ENCODE peak calls at places on chromosomes 2 and 18, in nine cellular contexts. One of them, this sample, is unnamed.
A peak's percentile ranks its signal among the peaks of the same experiment; 100 is the strongest.

GRCh38 chr2:120684691-120685402 is 50.8 kb upstream of the GLI2 start:
- DNase-seq in astrocyte: peak; percentile 65
- DNase-seq in sigmoid colon: peak; percentile 61
- DNase-seq in fibroblast of mammary gland: peak; percentile 72
- DNase-seq in progenitor cell of endocrine pancreas: no peak
- DNase-seq in Caco-2: no peak
- DNase-seq in GM20000: no peak
- DNase-seq in lower leg skin: no peak
- DNase-seq in NB4: no peak
- DNase-seq in this sample: no peak

GRCh38 chr2:6917071-6917760 is at the start of gene RNF144A:
- DNase-seq in astrocyte: no peak
- DNase-seq in sigmoid colon: peak; percentile 72
- DNase-seq in fibroblast of mammary gland: peak; percentile 44
- DNase-seq in progenitor cell of endocrine pancreas: peak; percentile 75
- DNase-seq in Caco-2: peak; percentile 76
- DNase-seq in GM20000: peak; percentile 95
- DNase-seq in lower leg skin: no peak
- DNase-seq in NB4: peak; percentile 69
- DNase-seq in this sample: peak; percentile 93

GRCh38 chr2:153622285-153622684 is 143.7 kb upstream of the RPRM start:
- DNase-seq in astrocyte: no peak
- DNase-seq in sigmoid colon: no peak
- DNase-seq in fibroblast of mammary gland: no peak
- DNase-seq in progenitor cell of endocrine pancreas: no peak
- DNase-seq in Caco-2: no peak
- DNase-seq in GM20000: no peak
- DNase-seq in lower leg skin: no peak
- DNase-seq in NB4: peak; percentile 17
- DNase-seq in this sample: no peak

GRCh38 chr18:24027156-24027555 is 12.6 kb downstream of the TTC39C start:
- DNase-seq in astrocyte: peak; percentile 90
- DNase-seq in sigmoid colon: peak; percentile 81
- DNase-seq in fibroblast of mammary gland: peak; percentile 96
- DNase-seq in progenitor cell of endocrine pancreas: no peak
- DNase-seq in Caco-2: no peak
- DNase-seq in GM20000: no peak
- DNase-seq in lower leg skin: peak; percentile 78
- DNase-seq in NB4: peak; percentile 73
- DNase-seq in this sample: no peak

GRCh38 chr2:215434447-215435260 is 1.2 kb downstream of the FN1 start:
- DNase-seq in astrocyte: no peak
- DNase-seq in sigmoid colon: no peak
- DNase-seq in fibroblast of mammary gland: peak; percentile 25
- DNase-seq in progenitor cell of endocrine pancreas: no peak
- DNase-seq in Caco-2: no peak
- DNase-seq in GM20000: no peak
- DNase-seq in lower leg skin: no peak
- DNase-seq in NB4: no peak
- DNase-seq in this sample: no peak

GRCh38 chr2:210623506-210623905 is 67.1 kb downstream of the CPS1 start:
- DNase-seq in astrocyte: no peak
- DNase-seq in sigmoid colon: no peak
- DNase-seq in fibroblast of mammary gland: no peak
- DNase-seq in progenitor cell of endocrine pancreas: no peak
- DNase-seq in Caco-2: no peak
- DNase-seq in GM20000: no peak
- DNase-seq in lower leg skin: no peak
- DNase-seq in NB4: no peak
- DNase-seq in this sample: no peak

GRCh38 chr2:119246884-119247843 is 23.5 kb downstream of the STEAP3 start:
- DNase-seq in astrocyte: no peak
- DNase-seq in sigmoid colon: no peak
- DNase-seq in fibroblast of mammary gland: no peak
- DNase-seq in progenitor cell of endocrine pancreas: no peak
- DNase-seq in Caco-2: no peak
- DNase-seq in GM20000: no peak
- DNase-seq in lower leg skin: no peak
- DNase-seq in NB4: no peak
- DNase-seq in this sample: no peak

GRCh38 chr2:134739261-134739878 is 20.6 kb upstream of the TMEM163 start:
- DNase-seq in astrocyte: no peak
- DNase-seq in sigmoid colon: no peak
- DNase-seq in fibroblast of mammary gland: no peak
- DNase-seq in progenitor cell of endocrine pancreas: no peak
- DNase-seq in Caco-2: no peak
- DNase-seq in GM20000: no peak
- DNase-seq in lower leg skin: no peak
- DNase-seq in NB4: no peak
- DNase-seq in this sample: no peak

GRCh38 chr2:95007822-95008221 is 17.7 kb upstream of the MAL start:
- DNase-seq in astrocyte: no peak
- DNase-seq in sigmoid colon: peak; percentile 80
- DNase-seq in fibroblast of mammary gland: no peak
- DNase-seq in progenitor cell of endocrine pancreas: no peak
- DNase-seq in Caco-2: no peak
- DNase-seq in GM20000: no peak
- DNase-seq in lower leg skin: no peak
- DNase-seq in NB4: no peak
- DNase-seq in this sample: no peak

GRCh38 chr2:105768961-105769452 is 24.3 kb downstream of the NCK2 start:
- DNase-seq in astrocyte: peak; percentile 67
- DNase-seq in sigmoid colon: no peak
- DNase-seq in fibroblast of mammary gland: no peak
- DNase-seq in progenitor cell of endocrine pancreas: no peak
- DNase-seq in Caco-2: no peak
- DNase-seq in GM20000: no peak
- DNase-seq in lower leg skin: no peak
- DNase-seq in NB4: no peak
- DNase-seq in this sample: no peak

GRCh38 chr18:27143580-27144287 is 41.4 kb downstream of the CHST9 start:
- DNase-seq in astrocyte: no peak
- DNase-seq in sigmoid colon: no peak
- DNase-seq in fibroblast of mammary gland: no peak
- DNase-seq in progenitor cell of endocrine pancreas: no peak
- DNase-seq in Caco-2: no peak
- DNase-seq in GM20000: no peak
- DNase-seq in lower leg skin: no peak
- DNase-seq in NB4: no peak
- DNase-seq in this sample: no peak

GRCh38 chr18:1094408-1094807 is 189.7 kb downstream of the ADCYAP1 start:
- DNase-seq in astrocyte: peak; percentile 83
- DNase-seq in sigmoid colon: no peak
- DNase-seq in fibroblast of mammary gland: peak; percentile 81
- DNase-seq in progenitor cell of endocrine pancreas: no peak
- DNase-seq in Caco-2: no peak
- DNase-seq in GM20000: no peak
- DNase-seq in lower leg skin: no peak
- DNase-seq in NB4: no peak
- DNase-seq in this sample: no peak

GRCh38 chr2:26608557-26608956 is 32.6 kb downstream of the CIB4 start:
- DNase-seq in astrocyte: no peak
- DNase-seq in sigmoid colon: no peak
- DNase-seq in fibroblast of mammary gland: no peak
- DNase-seq in progenitor cell of endocrine pancreas: no peak
- DNase-seq in Caco-2: no peak
- DNase-seq in GM20000: no peak
- DNase-seq in lower leg skin: no peak
- DNase-seq in NB4: no peak
- DNase-seq in this sample: no peak

GRCh38 chr2:207311316-207312005 is 145.7 kb upstream of the KLF7 start:
- DNase-seq in astrocyte: peak; percentile 85
- DNase-seq in sigmoid colon: peak; percentile 81
- DNase-seq in fibroblast of mammary gland: peak; percentile 100
- DNase-seq in progenitor cell of endocrine pancreas: no peak
- DNase-seq in Caco-2: peak; percentile 11
- DNase-seq in GM20000: peak; percentile 65
- DNase-seq in lower leg skin: peak; percentile 69
- DNase-seq in NB4: peak; percentile 73
- DNase-seq in this sample: peak; percentile 80

GRCh38 chr18:55236150-55236931 is 277.1 kb upstream of the CCDC68 start:
- DNase-seq in astrocyte: peak; percentile 55
- DNase-seq in sigmoid colon: no peak
- DNase-seq in fibroblast of mammary gland: peak; percentile 55
- DNase-seq in progenitor cell of endocrine pancreas: no peak
- DNase-seq in Caco-2: no peak
- DNase-seq in GM20000: peak; percentile 27
- DNase-seq in lower leg skin: no peak
- DNase-seq in NB4: peak; percentile 63
- DNase-seq in this sample: no peak

GRCh38 chr2:24898122-24899109 is 21.6 kb downstream of the ADCY3 start:
- DNase-seq in astrocyte: no peak
- DNase-seq in sigmoid colon: no peak
- DNase-seq in fibroblast of mammary gland: no peak
- DNase-seq in progenitor cell of endocrine pancreas: no peak
- DNase-seq in Caco-2: no peak
- DNase-seq in GM20000: no peak
- DNase-seq in lower leg skin: no peak
- DNase-seq in NB4: no peak
- DNase-seq in this sample: no peak

GRCh38 chr2:119111115-119111975 is 47.2 kb downstream of the C1QL2 start:
- DNase-seq in astrocyte: no peak
- DNase-seq in sigmoid colon: peak; percentile 32
- DNase-seq in fibroblast of mammary gland: no peak
- DNase-seq in progenitor cell of endocrine pancreas: no peak
- DNase-seq in Caco-2: peak; percentile 16
- DNase-seq in GM20000: no peak
- DNase-seq in lower leg skin: no peak
- DNase-seq in NB4: no peak
- DNase-seq in this sample: no peak

GRCh38 chr18:52764271-52764670 is 424.3 kb downstream of the DCC start:
- DNase-seq in astrocyte: no peak
- DNase-seq in sigmoid colon: no peak
- DNase-seq in fibroblast of mammary gland: no peak
- DNase-seq in progenitor cell of endocrine pancreas: no peak
- DNase-seq in Caco-2: no peak
- DNase-seq in GM20000: no peak
- DNase-seq in lower leg skin: no peak
- DNase-seq in NB4: no peak
- DNase-seq in this sample: no peak

GRCh38 chr2:111896576-111896975 is 1.8 kb upstream of the MERTK start:
- DNase-seq in astrocyte: no peak
- DNase-seq in sigmoid colon: no peak
- DNase-seq in fibroblast of mammary gland: no peak
- DNase-seq in progenitor cell of endocrine pancreas: no peak
- DNase-seq in Caco-2: no peak
- DNase-seq in GM20000: no peak
- DNase-seq in lower leg skin: no peak
- DNase-seq in NB4: no peak
- DNase-seq in this sample: no peak

GRCh38 chr2:144748443-144748842 is 228.5 kb upstream of the ZEB2 start:
- DNase-seq in astrocyte: no peak
- DNase-seq in sigmoid colon: no peak
- DNase-seq in fibroblast of mammary gland: no peak
- DNase-seq in progenitor cell of endocrine pancreas: no peak
- DNase-seq in Caco-2: no peak
- DNase-seq in GM20000: no peak
- DNase-seq in lower leg skin: no peak
- DNase-seq in NB4: no peak
- DNase-seq in this sample: no peak

GRCh38 chr2:64204006-64204632 is 59.9 kb upstream of the PELI1 start:
- DNase-seq in astrocyte: peak; percentile 27
- DNase-seq in sigmoid colon: peak; percentile 73
- DNase-seq in fibroblast of mammary gland: peak; percentile 42
- DNase-seq in progenitor cell of endocrine pancreas: no peak
- DNase-seq in Caco-2: no peak
- DNase-seq in GM20000: peak; percentile 62
- DNase-seq in lower leg skin: peak; percentile 26
- DNase-seq in NB4: peak; percentile 71
- DNase-seq in this sample: peak; percentile 75

GRCh38 chr2:9758741-9759140 is 84.5 kb upstream of the TAF1B start:
- DNase-seq in astrocyte: no peak
- DNase-seq in sigmoid colon: no peak
- DNase-seq in fibroblast of mammary gland: no peak
- DNase-seq in progenitor cell of endocrine pancreas: no peak
- DNase-seq in Caco-2: no peak
- DNase-seq in GM20000: no peak
- DNase-seq in lower leg skin: no peak
- DNase-seq in NB4: no peak
- DNase-seq in this sample: no peak

GRCh38 chr2:19687260-19687659 is 214.5 kb downstream of the TTC32 start:
- DNase-seq in astrocyte: no peak
- DNase-seq in sigmoid colon: no peak
- DNase-seq in fibroblast of mammary gland: no peak
- DNase-seq in progenitor cell of endocrine pancreas: no peak
- DNase-seq in Caco-2: no peak
- DNase-seq in GM20000: no peak
- DNase-seq in lower leg skin: no peak
- DNase-seq in NB4: no peak
- DNase-seq in this sample: no peak
- TF ChIP-seq CTCF in astrocyte: no peak
- TF ChIP-seq CTCF in sigmoid colon: no peak
- TF ChIP-seq CTCF in fibroblast of mammary gland: no peak
- TF ChIP-seq CTCF in progenitor cell of endocrine pancreas: no peak
- TF ChIP-seq CTCF in Caco-2: no peak
- TF ChIP-seq CTCF in GM20000: peak; percentile 13
- TF ChIP-seq CTCF in lower leg skin: no peak
- TF ChIP-seq CTCF in NB4: no peak
- TF ChIP-seq CTCF in this sample: no peak

GRCh38 chr2:188426121-188426520 is 134.4 kb downstream of the GULP1 start:
- DNase-seq in astrocyte: no peak
- DNase-seq in sigmoid colon: no peak
- DNase-seq in fibroblast of mammary gland: no peak
- DNase-seq in progenitor cell of endocrine pancreas: no peak
- DNase-seq in Caco-2: no peak
- DNase-seq in GM20000: no peak
- DNase-seq in lower leg skin: no peak
- DNase-seq in NB4: no peak
- DNase-seq in this sample: no peak
- TF ChIP-seq CTCF in astrocyte: no peak
- TF ChIP-seq CTCF in sigmoid colon: no peak
- TF ChIP-seq CTCF in fibroblast of mammary gland: no peak
- TF ChIP-seq CTCF in progenitor cell of endocrine pancreas: no peak
- TF ChIP-seq CTCF in Caco-2: no peak
- TF ChIP-seq CTCF in GM20000: no peak
- TF ChIP-seq CTCF in lower leg skin: no peak
- TF ChIP-seq CTCF in NB4: no peak
- TF ChIP-seq CTCF in this sample: no peak

GRCh38 chr18:50586710-50587109 is 26.8 kb downstream of the MAPK4 start:
- DNase-seq in astrocyte: no peak
- DNase-seq in sigmoid colon: no peak
- DNase-seq in fibroblast of mammary gland: no peak
- DNase-seq in progenitor cell of endocrine pancreas: no peak
- DNase-seq in Caco-2: no peak
- DNase-seq in GM20000: no peak
- DNase-seq in lower leg skin: no peak
- DNase-seq in NB4: peak; percentile 2
- DNase-seq in this sample: no peak
- TF ChIP-seq CTCF in astrocyte: no peak
- TF ChIP-seq CTCF in sigmoid colon: no peak
- TF ChIP-seq CTCF in fibroblast of mammary gland: peak; percentile 30
- TF ChIP-seq CTCF in progenitor cell of endocrine pancreas: peak; percentile 46
- TF ChIP-seq CTCF in Caco-2: no peak
- TF ChIP-seq CTCF in GM20000: no peak
- TF ChIP-seq CTCF in lower leg skin: no peak
- TF ChIP-seq CTCF in NB4: peak; percentile 21
- TF ChIP-seq CTCF in this sample: no peak

DNA sequence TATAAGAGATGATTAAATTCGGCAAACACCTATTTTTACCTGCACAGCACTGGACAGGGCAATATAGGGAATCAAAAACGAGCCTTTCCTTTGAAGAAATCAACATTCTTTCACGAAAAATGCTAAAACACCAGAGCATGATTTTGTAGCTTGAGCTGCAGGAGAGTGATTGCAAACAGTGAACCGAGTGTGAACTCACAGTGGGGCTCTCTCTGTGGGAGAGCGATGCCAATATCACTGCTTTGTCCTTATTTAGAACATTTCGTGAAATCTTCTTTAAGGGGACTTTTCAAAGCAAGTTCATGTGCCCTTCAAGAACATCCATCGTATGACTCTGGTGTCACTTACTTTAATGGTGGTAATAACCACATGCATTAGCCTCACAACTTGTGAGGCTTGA is 238.8 kb downstream of the CD226 start:
- DNase-seq in astrocyte: no peak
- DNase-seq in sigmoid colon: no peak
- DNase-seq in fibroblast of mammary gland: no peak
- DNase-seq in progenitor cell of endocrine pancreas: no peak
- DNase-seq in Caco-2: no peak
- DNase-seq in GM20000: no peak
- DNase-seq in lower leg skin: no peak
- DNase-seq in NB4: no peak
- DNase-seq in this sample: no peak
- TF ChIP-seq CTCF in astrocyte: no peak
- TF ChIP-seq CTCF in sigmoid colon: no peak
- TF ChIP-seq CTCF in fibroblast of mammary gland: no peak
- TF ChIP-seq CTCF in progenitor cell of endocrine pancreas: no peak
- TF ChIP-seq CTCF in Caco-2: no peak
- TF ChIP-seq CTCF in GM20000: no peak
- TF ChIP-seq CTCF in lower leg skin: no peak
- TF ChIP-seq CTCF in NB4: no peak
- TF ChIP-seq CTCF in this sample: no peak

This sample was measured in GM13976.